ENCODE peak calls at places on chromosomes 16 and 17, in nine cellular contexts. G is cardiac fibroblast; Y is effector CD8-positive, alpha-beta T cell; Z is type B pancreatic cell; K is OCI-LY7; S is iris pigment epithelial cell; W is foreskin melanocyte; O is heart left ventricle; F is T follicular helper cell. R is an unnamed sample.

GRCh38 chr16:69566437-69567030 is 768 bp downstream of the NFAT5 start:
- DNase-seq in G (peak), Y (no peak), Z (peak), K (peak), S (peak), W (peak), O (peak), F (no peak), R (no peak)

GRCh38 chr17:48756816-48757215 is 28.3 kb upstream of the HOXB13 start:
- DNase-seq in G (no peak), Y (no peak), Z (no peak), K (no peak), S (no peak), W (no peak), O (no peak), F (no peak), R (no peak)

GRCh38 chr17:2814049-2814448 is 17.8 kb downstream of the RAP1GAP2 start:
- DNase-seq in G (no peak), Y (no peak), Z (no peak), K (peak), S (no peak), W (no peak), O (no peak), F (no peak), R (no peak)

GRCh38 chr16:23869052-23869451 is 33.3 kb downstream of the PRKCB start:
- DNase-seq in G (no peak), Y (no peak), Z (no peak), K (no peak), S (no peak), W (no peak), O (no peak), F (no peak), R (no peak)

GRCh38 chr17:79626156-79626890 is 15.5 kb upstream of the RBFOX3 start:
- DNase-seq in G (no peak), Y (no peak), Z (peak), K (no peak), S (no peak), W (no peak), O (no peak), F (no peak), R (no peak)

GRCh38 chr16:6081320-6081976 is 983.9 kb upstream of the EEF2KMT start:
- DNase-seq in G (peak), Y (no peak), Z (no peak), K (peak), S (no peak), W (no peak), O (no peak), F (no peak), R (no peak)

GRCh38 chr16:82699711-82700495 is 73.1 kb downstream of the CDH13 start:
- DNase-seq in G (peak), Y (no peak), Z (no peak), K (no peak), S (peak), W (peak), O (peak), F (no peak), R (peak)

GRCh38 chr17:57832711-57833596 is 16.9 kb downstream of the MRPS23 start:
- DNase-seq in G (peak), Y (peak), Z (no peak), K (peak), S (peak), W (peak), O (peak), F (peak), R (peak)

GRCh38 chr17:31274252-31274651 is 22.8 kb downstream of the OMG start:
- DNase-seq in G (peak), Y (no peak), Z (no peak), K (no peak), S (peak), W (no peak), O (no peak), F (no peak), R (no peak)

GRCh38 chr17:72766761-72767356 is 325.6 kb downstream of the SLC39A11 start:
- DNase-seq in G (no peak), Y (no peak), Z (no peak), K (no peak), S (peak), W (no peak), O (no peak), F (no peak), R (no peak)

GRCh38 chr16:4538067-4538385 is 547 bp downstream of the CDIP1 start:
- DNase-seq in G (no peak), Y (peak), Z (no peak), K (no peak), S (peak), W (no peak), O (no peak), F (no peak), R (no peak)

GRCh38 chr16:64167851-64168770 is 953.8 kb downstream of the CDH11 start:
- DNase-seq in G (no peak), Y (no peak), Z (no peak), K (no peak), S (no peak), W (no peak), O (no peak), F (no peak), R (no peak)